ENCODE peak calls at places on chromosomes 2 and 18, in five cellular contexts. T, P, L, Z and X are unnamed samples.

GRCh38 chr18:78406743-78407455 is 572.7 kb upstream of the SALL3 start:
- DNase-seq in L (no peak), T (no peak), P (no peak), Z (no peak), X (no peak)

GRCh38 chr2:37343537-37344434 is 644 bp upstream of the QPCT start:
- DNase-seq in Z (no peak), L (peak; percentile 81), T (no peak), P (no peak), X (no peak)

GRCh38 chr2:216770050-216770449 is 74.7 kb upstream of the IGFBP5 start:
- DNase-seq in P (no peak), L (no peak), T (no peak), Z (no peak), X (no peak)

GRCh38 chr2:69685321-69686048 is 41.9 kb upstream of the AAK1 start:
- DNase-seq in L (peak; percentile 51), T (no peak), Z (no peak), P (no peak), X (no peak)

GRCh38 chr18:48629730-48630324 is 91.0 kb downstream of the CTIF start:
- DNase-seq in Z (no peak), P (no peak), T (no peak), L (peak; percentile 99), X (no peak)

GRCh38 chr2:68653538-68653982 is 10.2 kb downstream of the PROKR1 start:
- DNase-seq in T (no peak), P (no peak), Z (no peak), L (peak; percentile 53), X (no peak)

GRCh38 chr18:34767601-34768027 is 57.5 kb downstream of the DTNA start:
- DNase-seq in L (peak; percentile 97), P (no peak), T (no peak), Z (no peak), X (no peak)

GRCh38 chr2:239601201-239601851 is 200.5 kb upstream of the HDAC4 start:
- DNase-seq in T (no peak), Z (no peak), P (peak; percentile 35), L (no peak), X (no peak)

GRCh38 chr2:238456449-238456848 is 29.7 kb downstream of the ASB1 start:
- DNase-seq in P (no peak), L (no peak), T (no peak), Z (no peak), X (no peak)

GRCh38 chr2:215833531-215834162 is 179.7 kb downstream of the MREG start:
- DNase-seq in T (no peak), L (peak; percentile 72), Z (no peak), P (no peak), X (no peak)

GRCh38 chr2:72033636-72034035 is 114.0 kb downstream of the CYP26B1 start:
- DNase-seq in L (peak; percentile 17), P (no peak), T (no peak), Z (no peak), X (no peak)

GRCh38 chr18:60188943-60189342 is 183.6 kb downstream of the MC4R start:
- DNase-seq in T (no peak), P (no peak), L (no peak), Z (no peak), X (no peak)

GRCh38 chr18:23800902-23801301 is 111.6 kb downstream of the LAMA3 start:
- DNase-seq in P (no peak), Z (no peak), L (no peak), T (no peak), X (no peak)

GRCh38 chr2:220469201-220469600 is 841.8 kb downstream of the SLC4A3 start:
- DNase-seq in T (no peak), P (no peak), Z (no peak), L (peak; percentile 63), X (no peak)

GRCh38 chr18:25047983-25048382 is 304.0 kb downstream of the ZNF521 start:
- DNase-seq in Z (no peak), T (no peak), P (peak; percentile 85), L (no peak), X (no peak)
- TF ChIP-seq CTCF in Z (no peak), T (no peak), P (no peak), L (no peak), X (no peak)

GRCh38 chr2:120958623-120959366 is 223.1 kb downstream of the GLI2 start:
- DNase-seq in T (no peak), Z (peak; percentile 39), P (peak; percentile 83), L (no peak), X (no peak)
- TF ChIP-seq CTCF in T (no peak), Z (peak; percentile 38), P (peak; percentile 74), L (peak; percentile 41), X (no peak)

DNA sequence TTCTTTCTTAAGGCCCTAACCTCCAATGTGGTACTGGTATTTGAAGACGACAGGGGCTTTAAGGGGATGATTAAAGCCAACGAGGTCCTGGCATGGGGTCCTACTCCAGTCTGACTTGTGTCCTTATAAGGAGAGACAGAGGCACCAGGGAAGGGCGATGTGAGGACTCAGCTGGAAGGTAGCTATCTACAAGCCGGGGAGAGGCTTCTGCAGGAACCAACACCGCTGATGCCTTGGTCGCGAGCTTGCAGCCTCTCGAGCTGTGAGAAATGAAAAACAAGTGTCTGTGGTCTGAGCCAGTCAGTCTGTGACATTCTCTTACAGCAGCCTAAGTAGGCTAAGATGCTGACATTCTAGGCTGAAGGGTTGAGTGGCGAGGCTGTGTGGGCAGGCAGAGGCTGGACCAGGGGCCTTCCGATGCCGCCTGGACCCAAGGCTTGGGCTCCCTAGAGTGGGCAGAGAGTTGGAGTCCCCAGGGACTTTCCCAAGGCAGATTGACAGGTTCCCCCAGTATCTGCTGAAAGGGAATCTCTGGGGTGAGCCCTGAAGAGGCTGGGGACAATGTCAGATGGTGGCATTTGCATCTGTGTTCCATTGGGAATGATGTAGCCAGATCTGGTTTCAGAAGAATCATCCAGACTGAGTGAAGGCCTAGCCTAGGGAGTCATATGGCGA is 322.9 kb upstream of the HS6ST1 start:
- DNase-seq in P (peak; percentile 21), T (peak; percentile 15), L (no peak), Z (no peak), X (no peak)
- TF ChIP-seq CTCF in P (no peak), T (no peak), L (no peak), Z (no peak), X (no peak)

GRCh38 chr2:21814588-21815192 is 690.9 kb downstream of the TDRD15 start:
- DNase-seq in T (no peak), Z (no peak), L (no peak), P (no peak), X (no peak)
- TF ChIP-seq CTCF in T (no peak), Z (no peak), L (no peak), P (no peak), X (no peak)